ENCODE peak calls at places on chromosome 5, in six cellular contexts. D, Z, N, F, T and U are unnamed samples.

GRCh38 chr5:143985832-143986485 is 174.0 kb downstream of the HMHB1 start:
- DNase-seq in N (no peak), T (peak; percentile 77), F (no peak), Z (no peak), D (no peak), U (no peak)

GRCh38 chr5:115349001-115349817 is 52.8 kb upstream of the CCDC112 start:
- DNase-seq in F (no peak), N (peak; percentile 64), D (no peak), T (peak; percentile 81), Z (no peak), U (no peak)

GRCh38 chr5:117497626-117498025 is 923.0 kb upstream of the SEMA6A start:
- DNase-seq in F (no peak), D (no peak), T (no peak), Z (no peak), N (no peak), U (no peak)

GRCh38 chr5:82384025-82384750 is 106.0 kb upstream of the RPS23 start:
- DNase-seq in Z (no peak), T (no peak), N (no peak), F (no peak), D (no peak), U (no peak)

GRCh38 chr5:105767265-105767664 is 1903.5 kb downstream of the EFNA5 start:
- DNase-seq in D (no peak), N (no peak), Z (no peak), T (peak; percentile 51), F (no peak), U (no peak)

GRCh38 chr5:139897982-139898381 is 102.4 kb downstream of the PSD2 start:
- DNase-seq in D (no peak), T (no peak), F (no peak), Z (no peak), N (no peak), U (no peak)

GRCh38 chr5:16179936-16180788 is 571 bp upstream of the MARCHF11 start:
- DNase-seq in N (no peak), F (no peak), Z (peak; percentile 21), D (no peak), T (no peak), U (no peak)

GRCh38 chr5:172805736-172806255 is 28.3 kb upstream of the ERGIC1 start:
- DNase-seq in Z (no peak), T (no peak), D (no peak), N (no peak), F (no peak), U (no peak)

GRCh38 chr5:160450164-160450932 is 28.7 kb downstream of the PTTG1 start:
- DNase-seq in T (no peak), N (no peak), D (no peak), F (no peak), Z (no peak), U (no peak)

GRCh38 chr5:170173227-170173626 is 59.6 kb upstream of the C5orf58 start:
- DNase-seq in Z (no peak), D (no peak), N (no peak), F (no peak), T (peak; percentile 86), U (no peak)

GRCh38 chr5:149082271-149082670 is 19.4 kb upstream of the SH3TC2 start:
- DNase-seq in T (no peak), D (no peak), Z (no peak), N (no peak), F (no peak), U (no peak)

GRCh38 chr5:128403350-128403749 is 134.7 kb downstream of the FBN2 start:
- DNase-seq in T (no peak), F (no peak), D (no peak), Z (peak; percentile 33), N (no peak), U (no peak)

GRCh38 chr5:141040093-141040762 is 10.9 kb upstream of the PCDHB1 start:
- DNase-seq in N (no peak), T (peak; percentile 79), F (no peak), D (peak; percentile 41), Z (peak; percentile 71), U (no peak)

GRCh38 chr5:58860680-58861079 is 277.8 kb downstream of the RAB3C start:
- DNase-seq in F (no peak), N (no peak), Z (no peak), T (no peak), D (no peak), U (no peak)

GRCh38 chr5:108727154-108727638 is 20.5 kb upstream of the FER start:
- DNase-seq in D (no peak), Z (peak; percentile 14), F (no peak), T (no peak), N (no peak), U (no peak)

GRCh38 chr5:3912790-3913189 is 317.2 kb downstream of the IRX1 start:
- DNase-seq in N (no peak), T (no peak), Z (no peak), D (no peak), F (no peak), U (no peak)

GRCh38 chr5:93791520-93791972 is 50.1 kb upstream of the POU5F2 start:
- DNase-seq in D (no peak), N (no peak), F (no peak), Z (no peak), T (no peak), U (no peak)

GRCh38 chr5:98722188-98722587 is 51.3 kb upstream of the RGMB start:
- DNase-seq in F (no peak), N (no peak), T (peak; percentile 25), Z (no peak), D (no peak), U (no peak)

GRCh38 chr5:167678457-167678856 is 613.0 kb upstream of the WWC1 start:
- DNase-seq in N (no peak), F (no peak), Z (no peak), T (peak; percentile 31), D (no peak), U (no peak)

GRCh38 chr5:127003798-127004495 is 26.4 kb downstream of the MARCHF3 start:
- DNase-seq in F (no peak), N (no peak), Z (no peak), T (no peak), D (no peak), U (no peak)

GRCh38 chr5:15521349-15521937 is 21.5 kb downstream of the FBXL7 start:
- DNase-seq in F (no peak), N (no peak), T (no peak), Z (no peak), D (no peak), U (no peak)

GRCh38 chr5:178467261-178468195 is 122.7 kb downstream of the COL23A1 start:
- DNase-seq in Z (no peak), T (peak; percentile 59), F (no peak), D (no peak), N (no peak), U (no peak)